ENCODE peak calls at places on chromosomes 11 and 22, in ten cellular contexts. C, Y, S, F, Q, O, B, T, L and M are unnamed samples.

GRCh38 chr22:43994006-43994405 is 30.1 kb upstream of the PARVB start:
- DNase-seq in C (no peak), Y (no peak), S (no peak), F (no peak), Q (no peak), O (no peak), B (no peak), T (no peak), L (no peak), M (no peak)

GRCh38 chr11:77672276-77672675 is 34.7 kb upstream of the CLNS1A start:
- DNase-seq in C (peak), Y (no peak), S (peak), F (no peak), Q (peak), O (peak), B (peak), T (no peak), L (peak), M (no peak)

GRCh38 chr11:11608783-11609232 is 13.0 kb downstream of the GALNT18 start:
- DNase-seq in C (peak), Y (no peak), S (no peak), F (peak), Q (no peak), O (peak), B (no peak), T (no peak), L (peak), M (no peak)

GRCh38 chr11:107384136-107384535 is 73.5 kb downstream of the CWF19L2 start:
- DNase-seq in C (no peak), Y (no peak), S (no peak), F (no peak), Q (no peak), O (no peak), B (no peak), T (no peak), L (no peak), M (no peak)

GRCh38 chr22:45645150-45645525 is 26.5 kb upstream of the ATXN10 start:
- DNase-seq in C (no peak), Y (no peak), S (no peak), F (no peak), Q (no peak), O (no peak), B (no peak), T (no peak), L (no peak), M (peak)

GRCh38 chr11:118641463-118642019 is 34.1 kb downstream of the PHLDB1 start:
- DNase-seq in C (no peak), Y (peak), S (no peak), F (no peak), Q (peak), O (no peak), B (no peak), T (no peak), L (no peak), M (no peak)

GRCh38 chr22:25656724-25657123 is 85.3 kb upstream of the MYO18B start:
- DNase-seq in C (no peak), Y (no peak), S (no peak), F (no peak), Q (no peak), O (no peak), B (no peak), T (peak), L (no peak), M (peak)

GRCh38 chr11:75270896-75271415 is 30.4 kb downstream of the TPBGL start:
- DNase-seq in C (peak), Y (peak), S (no peak), F (peak), Q (no peak), O (peak), B (no peak), T (peak), L (peak), M (no peak)

GRCh38 chr11:66718320-66718971 is 10.6 kb downstream of the SPTBN2 start:
- DNase-seq in C (no peak), Y (no peak), S (no peak), F (no peak), Q (peak), O (no peak), B (no peak), T (no peak), L (no peak), M (no peak)

GRCh38 chr11:9219572-9219971 is 45.6 kb downstream of the DENND5A start:
- DNase-seq in C (peak), Y (no peak), S (peak), F (no peak), Q (no peak), O (peak), B (no peak), T (no peak), L (peak), M (no peak)

GRCh38 chr11:17986007-17986710 is 26.7 kb downstream of the SERGEF start:
- DNase-seq in C (peak), Y (no peak), S (peak), F (no peak), Q (no peak), O (peak), B (no peak), T (no peak), L (peak), M (no peak)

GRCh38 chr11:44923796-44924195 is 26.9 kb downstream of the TP53I11 start:
- DNase-seq in C (no peak), Y (no peak), S (no peak), F (no peak), Q (no peak), O (no peak), B (no peak), T (no peak), L (no peak), M (no peak)

GRCh38 chr11:36452987-36453386 is 57.1 kb downstream of the TRAF6 start:
- DNase-seq in C (no peak), Y (no peak), S (no peak), F (peak), Q (no peak), O (no peak), B (no peak), T (no peak), L (no peak), M (no peak)

GRCh38 chr11:26849009-26849408 is 127.1 kb upstream of the SLC5A12 start:
- DNase-seq in C (no peak), Y (no peak), S (no peak), F (no peak), Q (peak), O (peak), B (no peak), T (no peak), L (peak), M (no peak)

GRCh38 chr22:24768537-24769374 is 5.8 kb downstream of the PIWIL3 start:
- DNase-seq in C (peak), Y (no peak), S (peak), F (peak), Q (peak), O (peak), B (peak), T (no peak), L (peak), M (peak)

GRCh38 chr22:35893698-35894097 is 134.9 kb downstream of the RBFOX2 start:
- DNase-seq in C (peak), Y (no peak), S (no peak), F (no peak), Q (no peak), O (peak), B (no peak), T (no peak), L (no peak), M (no peak)

GRCh38 chr11:47932544-47932943 is 47.8 kb upstream of the PTPRJ start:
- DNase-seq in C (no peak), Y (no peak), S (no peak), F (no peak), Q (no peak), O (no peak), B (no peak), T (no peak), L (no peak), M (no peak)

GRCh38 chr11:12430351-12430750 is 53.0 kb downstream of the PARVA start:
- DNase-seq in C (peak), Y (no peak), S (no peak), F (no peak), Q (no peak), O (peak), B (no peak), T (no peak), L (peak), M (no peak)

GRCh38 chr11:57276857-57277505 is 39.9 kb upstream of the APLNR start:
- DNase-seq in C (no peak), Y (no peak), S (no peak), F (no peak), Q (no peak), O (no peak), B (no peak), T (no peak), L (peak), M (no peak)

GRCh38 chr11:115226556-115226955 is 277.7 kb downstream of the CADM1 start:
- DNase-seq in C (peak), Y (no peak), S (peak), F (no peak), Q (no peak), O (peak), B (peak), T (no peak), L (no peak), M (no peak)

GRCh38 chr11:106202935-106203620 is 125.6 kb downstream of the AASDHPPT start:
- DNase-seq in C (no peak), Y (no peak), S (peak), F (no peak), Q (no peak), O (no peak), B (no peak), T (no peak), L (peak), M (no peak)

GRCh38 chr11:46633291-46634217 is 16.2 kb downstream of the ATG13 start:
- DNase-seq in C (no peak), Y (no peak), S (no peak), F (no peak), Q (no peak), O (no peak), B (no peak), T (no peak), L (no peak), M (no peak)

GRCh38 chr22:48936391-48936790 is 891.3 kb downstream of the BRD1 start:
- DNase-seq in C (no peak), Y (no peak), S (no peak), F (no peak), Q (no peak), O (no peak), B (no peak), T (no peak), L (no peak), M (no peak)

GRCh38 chr11:71452354-71453020 is 516 bp upstream of the NADSYN1 start:
- DNase-seq in C (peak), Y (peak), S (peak), F (peak), Q (peak), O (peak), B (no peak), T (no peak), L (peak), M (no peak)

GRCh38 chr22:30947821-30948454 is 20.6 kb downstream of the MORC2 start:
- DNase-seq in C (peak), Y (no peak), S (peak), F (no peak), Q (no peak), O (peak), B (no peak), T (no peak), L (peak), M (peak)

GRCh38 chr22:30946354-30946753 is 22.2 kb downstream of the MORC2 start:
- DNase-seq in C (no peak), Y (no peak), S (no peak), F (no peak), Q (no peak), O (no peak), B (no peak), T (no peak), L (no peak), M (no peak)

GRCh38 chr22:30948930-30949342 is 19.6 kb downstream of the MORC2 start:
- DNase-seq in C (peak), Y (no peak), S (no peak), F (no peak), Q (no peak), O (peak), B (no peak), T (no peak), L (peak), M (no peak)

GRCh38 chr22:30945653-30946052 is 22.9 kb downstream of the MORC2 start:
- DNase-seq in C (no peak), Y (no peak), S (no peak), F (no peak), Q (no peak), O (no peak), B (no peak), T (no peak), L (no peak), M (no peak)

GRCh38 chr22:30947163-30947820 is 21.3 kb downstream of the MORC2 start:
- DNase-seq in C (no peak), Y (no peak), S (no peak), F (no peak), Q (no peak), O (peak), B (no peak), T (no peak), L (peak), M (no peak)
- TF ChIP-seq CTCF in C (no peak), Y (no peak), S (no peak), F (no peak), Q (no peak), O (no peak), B (no peak), T (no peak), L (peak), M (no peak)

GRCh38 chr11:114060402-114061052 is 1.0 kb downstream of the ZBTB16 start:
- DNase-seq in C (peak), Y (no peak), S (no peak), F (no peak), Q (peak), O (no peak), B (no peak), T (peak), L (peak), M (peak)

GRCh38 chr11:114058026-114058706 is 1.3 kb upstream of the ZBTB16 start:
- DNase-seq in C (no peak), Y (no peak), S (no peak), F (no peak), Q (peak), O (no peak), B (no peak), T (no peak), L (no peak), M (no peak)

GRCh38 chr11:114058871-114059277 is 637 bp upstream of the ZBTB16 start:
- DNase-seq in C (peak), Y (no peak), S (no peak), F (no peak), Q (peak), O (no peak), B (no peak), T (no peak), L (no peak), M (no peak)

GRCh38 chr11:114059984-114060401 is 482 bp downstream of the ZBTB16 start:
- DNase-seq in C (peak), Y (no peak), S (no peak), F (no peak), Q (peak), O (no peak), B (no peak), T (peak), L (no peak), M (no peak)

GRCh38 chr11:114059278-114059983 is at the start of gene ZBTB16:
- DNase-seq in C (peak), Y (no peak), S (no peak), F (no peak), Q (peak), O (no peak), B (no peak), T (peak), L (no peak), M (peak)
- TF ChIP-seq CTCF in C (no peak), Y (peak), S (no peak), F (no peak), Q (peak), O (no peak), B (peak), T (no peak), L (no peak), M (no peak)

GRCh38 chr11:133541331-133542095 is 9.2 kb upstream of the OPCML start:
- DNase-seq in C (no peak), Y (no peak), S (no peak), F (no peak), Q (no peak), O (no peak), B (no peak), T (no peak), L (no peak), M (no peak)
- TF ChIP-seq CTCF in C (no peak), Y (no peak), S (no peak), F (no peak), Q (no peak), O (no peak), B (no peak), T (no peak), L (no peak), M (no peak)

GRCh38 chr22:37079668-37080171 is 28.2 kb downstream of the KCTD17 start:
- DNase-seq in C (peak), Y (no peak), S (peak), F (no peak), Q (no peak), O (peak), B (no peak), T (no peak), L (peak), M (no peak)
- TF ChIP-seq CTCF in C (no peak), Y (no peak), S (no peak), F (no peak), Q (no peak), O (no peak), B (no peak), T (no peak), L (no peak), M (no peak)

GRCh38 chr11:111527279-111527678 is 12.7 kb downstream of the HOATZ start:
- DNase-seq in C (no peak), Y (no peak), S (no peak), F (no peak), Q (no peak), O (no peak), B (no peak), T (no peak), L (no peak), M (no peak)

GRCh38 chr11:111530091-111530490 is 10.4 kb upstream of the LAYN start:
- DNase-seq in C (peak), Y (no peak), S (no peak), F (no peak), Q (no peak), O (peak), B (no peak), T (no peak), L (peak), M (no peak)

GRCh38 chr11:111526501-111526900 is 11.9 kb downstream of the HOATZ start:
- DNase-seq in C (peak), Y (no peak), S (peak), F (no peak), Q (no peak), O (peak), B (no peak), T (no peak), L (peak), M (no peak)

GRCh38 chr11:111531156-111531555 is 9.4 kb upstream of the LAYN start:
- DNase-seq in C (peak), Y (no peak), S (no peak), F (no peak), Q (no peak), O (no peak), B (no peak), T (no peak), L (peak), M (no peak)

DNA sequence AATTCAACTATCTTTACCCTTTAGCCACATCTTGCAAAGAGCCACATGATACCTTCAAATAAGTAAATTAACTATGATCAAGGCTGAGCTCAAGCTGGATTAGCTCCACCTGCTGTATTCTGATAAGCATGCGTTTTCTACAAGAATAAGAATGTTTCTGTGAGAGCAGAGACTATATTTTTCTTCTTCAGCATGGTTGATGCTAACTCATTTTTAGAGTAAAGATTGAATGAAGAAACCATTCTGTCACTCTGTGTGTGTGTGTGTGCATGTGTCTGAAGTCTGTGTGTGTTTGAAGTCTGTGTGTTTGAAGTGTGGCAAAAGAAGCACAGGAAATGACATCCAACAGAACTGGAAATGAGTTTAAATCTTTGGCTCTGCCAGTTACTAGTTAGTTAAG is 12.0 kb upstream of the LAYN start:
- DNase-seq in C (peak), Y (no peak), S (no peak), F (peak), Q (no peak), O (peak), B (no peak), T (no peak), L (peak), M (no peak)
- TF ChIP-seq CTCF in C (peak), Y (peak), S (peak), F (peak), Q (no peak), O (no peak), B (peak), T (no peak), L (no peak), M (no peak)

GRCh38 chr11:117633976-117634755 is 162.8 kb downstream of the DSCAML1 start:
- DNase-seq in C (no peak), Y (no peak), S (no peak), F (no peak), Q (no peak), O (no peak), B (no peak), T (no peak), L (no peak), M (no peak)

GRCh38 chr11:117629146-117629545 is 167.9 kb downstream of the DSCAML1 start:
- DNase-seq in C (no peak), Y (no peak), S (no peak), F (no peak), Q (no peak), O (no peak), B (no peak), T (no peak), L (no peak), M (no peak)

GRCh38 chr11:117633186-117633585 is 163.8 kb downstream of the DSCAML1 start:
- DNase-seq in C (no peak), Y (no peak), S (no peak), F (no peak), Q (no peak), O (no peak), B (no peak), T (no peak), L (no peak), M (no peak)

GRCh38 chr11:117629891-117630538 is 167.0 kb downstream of the DSCAML1 start:
- DNase-seq in C (no peak), Y (no peak), S (no peak), F (no peak), Q (no peak), O (no peak), B (no peak), T (no peak), L (no peak), M (no peak)

GRCh38 chr11:117631336-117632090 is 165.5 kb downstream of the DSCAML1 start:
- DNase-seq in C (peak), Y (no peak), S (no peak), F (no peak), Q (no peak), O (no peak), B (no peak), T (no peak), L (no peak), M (no peak)
- TF ChIP-seq CTCF in C (no peak), Y (no peak), S (no peak), F (no peak), Q (no peak), O (no peak), B (peak), T (no peak), L (no peak), M (no peak)

DNA sequence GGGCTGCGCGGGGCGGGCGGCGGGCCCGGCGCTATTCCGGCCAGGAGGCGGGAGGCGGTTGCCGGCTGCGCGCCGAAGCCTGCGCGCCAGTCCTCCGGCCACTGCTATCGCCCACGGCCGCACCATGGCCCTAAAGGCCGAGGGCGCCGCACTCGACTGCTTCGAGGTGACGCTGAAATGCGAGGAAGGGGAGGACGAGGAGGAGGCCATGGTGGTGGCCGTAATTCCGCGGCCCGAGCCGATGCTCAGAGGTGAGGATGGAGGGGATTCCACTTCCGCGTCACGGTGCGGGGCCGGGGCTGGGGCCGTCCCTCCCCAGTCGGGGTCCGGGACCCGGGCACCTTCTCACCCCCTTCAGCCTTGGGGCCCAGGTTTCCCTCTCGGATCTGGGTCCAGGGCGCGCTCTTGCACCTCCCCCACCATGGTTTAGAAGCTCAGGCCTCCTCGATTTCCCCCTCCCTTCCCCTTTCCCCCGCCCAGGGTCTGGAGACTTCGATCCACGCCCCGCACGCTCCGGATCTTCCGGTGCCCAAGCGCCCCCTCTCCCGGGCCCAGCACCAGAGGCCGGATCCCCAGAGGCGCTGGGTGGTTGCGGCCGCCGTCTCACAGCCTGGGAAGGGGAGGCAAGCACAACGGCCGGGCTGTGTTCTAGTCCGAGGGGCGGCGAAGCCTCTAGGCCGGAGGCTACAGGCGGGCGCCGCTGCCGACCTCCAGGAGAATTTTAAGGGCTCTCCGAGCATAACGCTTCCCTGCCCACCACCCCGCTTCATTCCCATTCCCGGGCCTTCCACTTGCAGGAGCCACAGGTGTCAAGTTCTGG is 517 bp downstream of the SPINDOC start:
- DNase-seq in C (peak), Y (no peak), S (peak), F (peak), Q (peak), O (peak), B (no peak), T (peak), L (peak), M (peak)
- TF ChIP-seq CTCF in C (no peak), Y (no peak), S (no peak), F (no peak), Q (no peak), O (no peak), B (no peak), T (no peak), L (no peak), M (no peak)